ENCODE peak calls at places on chromosomes 7 and 10, in five cellular contexts. S, W, A, J and X are unnamed samples.

GRCh38 chr7:22344655-22345054 is 12.3 kb downstream of the RAPGEF5 start:
- DNase-seq in S (no peak), W (no peak), A (no peak), J (no peak), X (no peak)

GRCh38 chr7:66779669-66780408 is 39.3 kb downstream of the RABGEF1 start:
- DNase-seq in S (peak; percentile 56), W (no peak), A (no peak), J (no peak), X (no peak)

GRCh38 chr10:12434277-12434676 is 84.9 kb downstream of the CAMK1D start:
- DNase-seq in S (no peak), W (no peak), A (peak; percentile 10), J (no peak), X (no peak)

GRCh38 chr10:86654411-86655172 is at the start of gene OPN4:
- DNase-seq in S (peak; percentile 67), W (no peak), A (no peak), J (no peak), X (no peak)

GRCh38 chr7:134368851-134369533 is 52.3 kb upstream of the SLC35B4 start:
- DNase-seq in S (peak; percentile 51), W (no peak), A (no peak), J (peak; percentile 97), X (no peak)

GRCh38 chr7:152313879-152314604 is 121.8 kb downstream of the KMT2C start:
- DNase-seq in S (peak; percentile 79), W (no peak), A (no peak), J (peak; percentile 88), X (no peak)

GRCh38 chr10:13885238-13885990 is 298.6 kb downstream of the PRPF18 start:
- DNase-seq in S (no peak), W (no peak), A (no peak), J (no peak), X (no peak)

GRCh38 chr10:129689681-129690080 is 222.6 kb downstream of the MGMT start:
- DNase-seq in S (no peak), W (no peak), A (no peak), J (no peak), X (no peak)

GRCh38 chr10:130858626-130859025 is 452.9 kb downstream of the TCERG1L start:
- DNase-seq in S (no peak), W (no peak), A (no peak), J (no peak), X (no peak)

GRCh38 chr10:130775311-130775710 is 536.2 kb downstream of the TCERG1L start:
- DNase-seq in S (no peak), W (no peak), A (no peak), J (no peak), X (no peak)

GRCh38 chr7:48168159-48168558 is 3.1 kb upstream of the ABCA13 start:
- DNase-seq in S (peak; percentile 55), W (no peak), A (no peak), J (peak; percentile 18), X (peak; percentile 7)

GRCh38 chr7:30974605-30975256 is 11.0 kb downstream of the GHRHR start:
- DNase-seq in S (peak; percentile 40), W (peak; percentile 50), A (peak; percentile 82), J (peak; percentile 72), X (peak; percentile 79)

GRCh38 chr10:79084012-79084971 is 15.5 kb downstream of the ZMIZ1 start:
- DNase-seq in S (peak; percentile 83), W (peak; percentile 64), A (no peak), J (peak; percentile 86), X (peak; percentile 70)

GRCh38 chr7:135723411-135723810 is 4.6 kb downstream of the SLC13A4 start:
- DNase-seq in S (no peak), W (no peak), A (no peak), J (no peak), X (no peak)

GRCh38 chr7:28013019-28013418 is 167.6 kb downstream of the JAZF1 start:
- DNase-seq in S (no peak), W (no peak), A (no peak), J (no peak), X (peak; percentile 9)
- H3K4me1 ChIP-seq in S (peaks cover 5% of the 10 kb centered on the region), W (no peaks in the 10 kb centered on the region), A (no peaks in the 10 kb centered on the region), J (peaks cover 5% of the 10 kb centered on the region), X (no peaks in the 10 kb centered on the region)

DNA sequence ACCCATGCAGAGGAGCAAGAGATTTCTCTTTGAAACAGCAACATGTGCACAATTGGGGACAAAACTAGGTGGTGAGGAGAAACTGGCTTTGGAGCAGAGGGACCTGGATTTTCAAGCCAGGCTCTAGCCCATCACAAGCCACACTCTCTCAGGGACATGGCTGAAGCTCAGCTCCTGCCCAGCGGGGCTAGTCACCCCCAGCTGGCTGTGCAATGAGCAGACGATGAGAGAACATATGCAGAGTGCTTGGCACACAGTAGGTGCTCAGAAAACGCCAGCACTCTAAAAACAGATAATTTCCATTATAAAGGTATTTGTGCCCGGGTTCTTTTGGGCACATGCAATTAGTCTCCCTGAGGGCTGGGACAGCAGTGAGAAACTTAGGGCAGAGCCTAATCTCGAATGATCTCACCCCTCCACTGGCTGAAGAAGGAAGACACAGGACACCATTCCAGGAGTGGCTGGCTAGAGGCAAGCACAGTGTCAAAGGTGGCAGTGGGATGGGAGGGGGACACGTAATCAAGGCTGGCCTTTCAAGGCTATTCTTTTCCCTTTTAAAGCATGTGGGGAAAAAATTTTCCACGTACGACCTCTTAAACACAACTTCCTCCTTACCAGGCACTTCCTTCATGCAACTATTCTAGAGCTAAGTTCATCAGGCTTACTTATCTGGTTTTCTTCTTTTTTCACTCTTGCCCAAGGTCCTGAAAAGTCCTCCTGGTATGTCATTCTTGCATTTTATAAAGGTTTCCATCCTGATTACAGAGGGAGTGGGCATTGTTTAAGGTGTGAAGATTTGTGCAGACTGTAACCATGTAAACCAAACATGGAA is 15.1 kb downstream of the FAM53B start:
- DNase-seq in S (no peak), W (no peak), A (no peak), J (no peak), X (no peak)
- H3K4me1 ChIP-seq in S (peaks cover 9% of the 10 kb centered on the region), W (peaks cover 27% of the 10 kb centered on the region), A (peaks cover 13% of the 10 kb centered on the region), J (no peaks in the 10 kb centered on the region), X (peaks cover 64% of the 10 kb centered on the region)

GRCh38 chr7:5692845-5693278 is 88.6 kb downstream of the RNF216 start:
- DNase-seq in S (peak; percentile 82), W (peak; percentile 65), A (no peak), J (peak; percentile 74), X (no peak)
- H3K4me1 ChIP-seq in S (peaks cover 58% of the 10 kb centered on the region), W (peaks cover 88% of the 10 kb centered on the region), A (peaks cover 8% of the 10 kb centered on the region), J (peaks cover 66% of the 10 kb centered on the region), X (peaks cover 42% of the 10 kb centered on the region)

GRCh38 chr7:147485660-147486210 is 1104.8 kb upstream of the C7orf33 start:
- DNase-seq in S (no peak), W (no peak), A (no peak), J (no peak), X (no peak)
- H3K4me1 ChIP-seq in S (peaks cover 2% of the 10 kb centered on the region), W (peaks cover 10% of the 10 kb centered on the region), A (no peaks in the 10 kb centered on the region), J (no peaks in the 10 kb centered on the region), X (no peaks in the 10 kb centered on the region)

GRCh38 chr10:103598654-103599115 is 105.2 kb downstream of the NEURL1 start:
- DNase-seq in S (peak; percentile 82), W (peak; percentile 75), A (peak; percentile 78), J (peak; percentile 80), X (peak; percentile 55)

GRCh38 chr10:103599211-103599610 is 105.7 kb downstream of the NEURL1 start:
- DNase-seq in S (no peak), W (no peak), A (peak; percentile 24), J (no peak), X (no peak)

GRCh38 chr10:103600956-103601569 is 107.6 kb downstream of the NEURL1 start:
- DNase-seq in S (no peak), W (no peak), A (no peak), J (no peak), X (no peak)

GRCh38 chr10:103600325-103600724 is 106.8 kb downstream of the NEURL1 start:
- DNase-seq in S (no peak), W (no peak), A (no peak), J (no peak), X (no peak)

GRCh38 chr10:103599907-103600306 is 106.4 kb downstream of the NEURL1 start:
- DNase-seq in S (no peak), W (no peak), A (no peak), J (no peak), X (no peak)
- H3K4me1 ChIP-seq in S (no peaks in the 10 kb centered on the region), W (peaks cover 5% of the 10 kb centered on the region), A (no peaks in the 10 kb centered on the region), J (peaks cover 5% of the 10 kb centered on the region), X (no peaks in the 10 kb centered on the region)

GRCh38 chr7:140035400-140036223 is 27.1 kb downstream of the PARP12 start:
- DNase-seq in S (peak; percentile 81), W (no peak), A (no peak), J (peak; percentile 9), X (no peak)
- H3K4me1 ChIP-seq in S (peaks cover 13% of the 10 kb centered on the region), W (peaks cover 29% of the 10 kb centered on the region), A (no peaks in the 10 kb centered on the region), J (peaks cover 15% of the 10 kb centered on the region), X (no peaks in the 10 kb centered on the region)